ENCODE peak calls at places on chromosomes 5 and 9, in five cellular contexts. N, L, Z, M and F are unnamed samples.

GRCh38 chr5:119795768-119796167 is 166.4 kb downstream of the FAM170A start:
- DNase-seq in N (no peak), L (no peak), Z (no peak), M (no peak), F (no peak)

GRCh38 chr5:59066367-59067163 is 483.7 kb downstream of the RAB3C start:
- DNase-seq in N (no peak), L (no peak), Z (peak), M (no peak), F (no peak)

GRCh38 chr5:170861855-170862766 is at the start of gene RANBP17:
- DNase-seq in N (peak), L (peak), Z (no peak), M (peak), F (peak)

GRCh38 chr9:7103382-7104170 is 345.8 kb downstream of the KDM4C start:
- DNase-seq in N (no peak), L (no peak), Z (no peak), M (no peak), F (no peak)

GRCh38 chr5:132458226-132458560 is 32.4 kb downstream of the IRF1 start:
- DNase-seq in N (no peak), L (no peak), Z (no peak), M (no peak), F (no peak)

GRCh38 chr5:31217441-31217840 is 24.0 kb downstream of the CDH6 start:
- DNase-seq in N (no peak), L (no peak), Z (no peak), M (no peak), F (no peak)

GRCh38 chr5:154191467-154192261 is 1.1 kb downstream of the GALNT10 start:
- DNase-seq in N (no peak), L (no peak), Z (peak), M (no peak), F (no peak)

GRCh38 chr5:72955143-72955767 is 586 bp upstream of the FCHO2 start:
- DNase-seq in N (peak), L (no peak), Z (no peak), M (peak), F (no peak)

GRCh38 chr5:43044181-43044914 is 4.2 kb upstream of the ANXA2R start:
- DNase-seq in N (no peak), L (no peak), Z (peak), M (no peak), F (peak)

GRCh38 chr5:172707285-172708182 is 63.5 kb downstream of the DUSP1 start:
- DNase-seq in N (no peak), L (peak), Z (peak), M (no peak), F (no peak)

GRCh38 chr5:170722316-170722715 is 61.2 kb upstream of the GABRP start:
- DNase-seq in N (no peak), L (no peak), Z (no peak), M (no peak), F (no peak)

GRCh38 chr5:172958268-172959046 is 767 bp upstream of the RPL26L1 start:
- DNase-seq in N (peak), L (peak), Z (peak), M (peak), F (peak)

GRCh38 chr5:122076669-122077450 is 1.2 kb downstream of the LOX start:
- DNase-seq in N (peak), L (peak), Z (peak), M (peak), F (peak)

GRCh38 chr5:18465833-18466681 is 831.8 kb downstream of the TAF11L14 start:
- DNase-seq in N (peak), L (peak), Z (peak), M (peak), F (peak)

GRCh38 chr5:100667021-100667671 is 132.0 kb downstream of the FAM174A start:
- DNase-seq in N (no peak), L (no peak), Z (no peak), M (no peak), F (no peak)

GRCh38 chr9:126702501-126703329 is 89.0 kb downstream of the LMX1B start:
- DNase-seq in N (no peak), L (no peak), Z (peak), M (peak), F (peak)

GRCh38 chr5:100950975-100951374 is 47.9 kb upstream of the ST8SIA4 start:
- DNase-seq in N (no peak), L (no peak), Z (no peak), M (no peak), F (no peak)

GRCh38 chr5:40904205-40904993 is 4.9 kb upstream of the C7 start:
- DNase-seq in N (peak), L (peak), Z (peak), M (peak), F (no peak)

GRCh38 chr5:59174248-59174844 is 591.5 kb downstream of the RAB3C start:
- DNase-seq in N (no peak), L (peak), Z (peak), M (no peak), F (no peak)

GRCh38 chr9:81113408-81114124 is 575.8 kb downstream of the TLE1 start:
- DNase-seq in N (no peak), L (no peak), Z (no peak), M (no peak), F (no peak)

GRCh38 chr9:35618854-35619799 is 914 bp upstream of the CD72 start:
- DNase-seq in N (peak), L (no peak), Z (no peak), M (no peak), F (no peak)

GRCh38 chr5:149140197-149141002 is 893 bp upstream of the ABLIM3 start:
- DNase-seq in N (no peak), L (no peak), Z (no peak), M (no peak), F (no peak)

GRCh38 chr5:132767150-132767549 is 9.9 kb downstream of the SEPTIN8 start:
- DNase-seq in N (no peak), L (no peak), Z (no peak), M (no peak), F (no peak)

GRCh38 chr5:80037366-80037765 is 2.2 kb downstream of the THBS4 start:
- DNase-seq in N (no peak), L (no peak), Z (no peak), M (no peak), F (no peak)

GRCh38 chr9:129458155-129458661 is 162.7 kb downstream of the C9orf50 start:
- DNase-seq in N (peak), L (peak), Z (no peak), M (no peak), F (peak)

GRCh38 chr9:109417054-109417453 is 81.1 kb downstream of the PTPN3 start:
- DNase-seq in N (no peak), L (no peak), Z (no peak), M (no peak), F (no peak)

GRCh38 chr9:126781717-126782388 is 23.0 kb upstream of the ZBTB43 start:
- DNase-seq in N (peak), L (peak), Z (peak), M (peak), F (peak)

GRCh38 chr5:156391139-156391538 is 64.2 kb downstream of the SGCD start:
- DNase-seq in N (no peak), L (no peak), Z (no peak), M (no peak), F (no peak)

GRCh38 chr9:98385751-98386150 is 130.3 kb upstream of the TBC1D2 start:
- DNase-seq in N (no peak), L (no peak), Z (no peak), M (no peak), F (no peak)